ENCODE peak calls at places on chromosome 16, in five cellular contexts. G, I, E, R and V are unnamed samples.

GRCh38 chr16:5460701-5461100 is 363.1 kb upstream of the EEF2KMT start:
- DNase-seq in R (no peak), G (no peak), I (no peak), E (no peak), V (no peak)

GRCh38 chr16:15033309-15033707 is 22.6 kb downstream of the NTAN1 start:
- DNase-seq in G (no peak), E (no peak), R (no peak), I (no peak), V (no peak)

GRCh38 chr16:50425044-50425443 is 56.3 kb upstream of the BRD7 start:
- DNase-seq in G (no peak), R (no peak), I (no peak), E (no peak), V (no peak)

GRCh38 chr16:88688013-88688778 is 1.9 kb upstream of the SNAI3 start:
- DNase-seq in E (peak), I (no peak), G (no peak), R (no peak), V (no peak)

GRCh38 chr16:50842589-50842988 is 100.7 kb downstream of the CYLD start:
- DNase-seq in I (no peak), E (no peak), G (no peak), R (no peak), V (no peak)

GRCh38 chr16:2785101-2785991 is 2.0 kb downstream of the PRSS33 start:
- DNase-seq in R (no peak), I (no peak), E (peak), G (no peak), V (no peak)

GRCh38 chr16:52613508-52613907 is 66.6 kb upstream of the TOX3 start:
- DNase-seq in E (no peak), I (no peak), R (no peak), G (no peak), V (no peak)

GRCh38 chr16:11681526-11681925 is 13.3 kb downstream of the SNN start:
- DNase-seq in I (no peak), R (no peak), G (no peak), E (no peak), V (no peak)

GRCh38 chr16:4465977-4466779 is 8.2 kb downstream of the NMRAL1 start:
- DNase-seq in E (no peak), R (no peak), I (no peak), G (no peak), V (no peak)

GRCh38 chr16:27322858-27323780 is 9.3 kb downstream of the IL4R start:
- DNase-seq in E (no peak), R (peak), I (no peak), G (no peak), V (no peak)

GRCh38 chr16:89844739-89845339 is 16.6 kb downstream of the SPIRE2 start:
- DNase-seq in I (no peak), G (no peak), E (no peak), R (no peak), V (no peak)

GRCh38 chr16:10558746-10559641 is 21.4 kb downstream of the EMP2 start:
- DNase-seq in I (no peak), G (no peak), R (no peak), E (no peak), V (no peak)

GRCh38 chr16:50878966-50879615 is 137.2 kb downstream of the CYLD start:
- DNase-seq in I (no peak), G (no peak), E (peak), R (no peak), V (no peak)

GRCh38 chr16:50354629-50355456 is 13.9 kb downstream of the BRD7 start:
- DNase-seq in I (no peak), R (no peak), E (peak), G (no peak), V (no peak)

GRCh38 chr16:23155445-23156049 is 6.3 kb upstream of the USP31 start:
- DNase-seq in I (no peak), E (no peak), G (no peak), R (no peak), V (peak)

GRCh38 chr16:15950167-15950854 is 895 bp downstream of the ABCC1 start:
- DNase-seq in R (peak), I (no peak), E (peak), G (no peak), V (no peak)

GRCh38 chr16:56626685-56627084 is 1.1 kb downstream of the MT1E start:
- DNase-seq in R (no peak), E (no peak), I (no peak), G (no peak), V (no peak)
- TF ChIP-seq SP1 in R (no peak), E (no peak), I (no peak), G (no peak), V (no peak)

GRCh38 chr16:84367750-84368320 is 503 bp upstream of the ATP2C2 start:
- DNase-seq in R (no peak), E (no peak), G (no peak), I (no peak), V (no peak)
- H3K4me3 ChIP-seq in R (no peak), E (no peak), G (no peak), I (peak), V (peak)

GRCh38 chr16:66364117-66364958 is 2.2 kb upstream of the CDH5 start:
- DNase-seq in E (no peak), R (no peak), G (no peak), I (no peak), V (no peak)
- TF ChIP-seq SP1 in E (no peak), R (no peak), G (no peak), I (no peak), V (no peak)

GRCh38 chr16:87339086-87339723 is 22.0 kb upstream of the C16orf95 start:
- DNase-seq in G (no peak), R (no peak), I (no peak), E (no peak), V (no peak)
- H3K4me3 ChIP-seq in G (no peak), R (no peak), I (no peak), E (no peak), V (no peak)

GRCh38 chr16:66925322-66925840 is at the start of gene RRAD:
- DNase-seq in E (peak), R (no peak), I (no peak), G (no peak), V (no peak)

GRCh38 chr16:66921758-66922450 is 3.2 kb upstream of the CDH16 start:
- DNase-seq in E (no peak), I (no peak), R (no peak), G (no peak), V (no peak)

GRCh38 chr16:66924527-66925321 is 611 bp downstream of the RRAD start:
- DNase-seq in I (no peak), E (peak), G (no peak), R (no peak), V (no peak)

GRCh38 chr16:66923866-66924265 is 1.5 kb downstream of the RRAD start:
- DNase-seq in E (no peak), R (no peak), I (no peak), G (no peak), V (no peak)

GRCh38 chr16:66923247-66923851 is 2.0 kb downstream of the RRAD start:
- DNase-seq in G (no peak), R (no peak), E (no peak), I (no peak), V (no peak)
- TF ChIP-seq SP1 in G (no peak), R (no peak), E (no peak), I (no peak), V (no peak)

GRCh38 chr16:85258616-85259015 is 146.3 kb upstream of the CIBAR2 start:
- DNase-seq in R (no peak), G (no peak), I (no peak), E (no peak), V (no peak)

GRCh38 chr16:85259831-85260165 is 147.5 kb upstream of the CIBAR2 start:
- DNase-seq in I (no peak), R (no peak), G (no peak), E (no peak), V (no peak)

GRCh38 chr16:85259115-85259830 is 147.0 kb upstream of the CIBAR2 start:
- DNase-seq in E (no peak), I (no peak), G (no peak), R (no peak), V (no peak)

GRCh38 chr16:85257483-85257882 is 145.2 kb upstream of the CIBAR2 start:
- DNase-seq in I (no peak), E (no peak), G (no peak), R (no peak), V (no peak)

GRCh38 chr16:85258166-85258565 is 145.9 kb upstream of the CIBAR2 start:
- DNase-seq in R (no peak), I (no peak), G (no peak), E (no peak), V (no peak)
- H3K4me3 ChIP-seq in R (no peak), I (no peak), G (no peak), E (no peak), V (no peak)

GRCh38 chr16:57169327-57169726 is 16.5 kb downstream of the PSME3IP1 start:
- DNase-seq in G (no peak), E (no peak), R (no peak), I (no peak), V (no peak)
- TF ChIP-seq SP1 in G (no peak), E (no peak), R (no peak), I (no peak), V (no peak)

GRCh38 chr16:79768594-79768993 is 168.1 kb upstream of the MAF start:
- DNase-seq in E (no peak), I (no peak), R (no peak), G (no peak), V (no peak)

GRCh38 chr16:79770244-79771064 is 169.9 kb upstream of the MAF start:
- DNase-seq in R (peak), I (peak), G (peak), E (peak), V (no peak)

GRCh38 chr16:79764415-79765149 is 164.0 kb upstream of the MAF start:
- DNase-seq in I (no peak), R (no peak), G (no peak), E (no peak), V (no peak)

GRCh38 chr16:79769320-79770243 is 169.0 kb upstream of the MAF start:
- DNase-seq in E (no peak), G (no peak), R (no peak), I (no peak), V (no peak)

GRCh38 chr16:79767597-79768280 is 167.2 kb upstream of the MAF start:
- DNase-seq in R (peak), E (no peak), G (no peak), I (no peak), V (no peak)
- H3K4me3 ChIP-seq in R (no peak), E (no peak), G (no peak), I (no peak), V (no peak)